ENCODE peak calls at places on chromosome 1, in ten cellular contexts. Q is suprapubic skin; W is cardiac fibroblast; A is Calu3; U is PC-9; S is H1; G is gastrocnemius medialis; T is Panc1; V is CD8-positive, alpha-beta T cell; K is breast epithelium. J is an unnamed sample.

GRCh38 chr1:19035356-19036048 is 79.0 kb upstream of the IFFO2 start:
- DNase-seq in Q (peak; percentile 24), W (no peak), A (no peak), U (no peak), S (no peak), G (no peak), T (no peak), V (no peak), K (no peak), J (no peak)

GRCh38 chr1:227532019-227532619 is 31.2 kb upstream of the ZNF678 start:
- DNase-seq in Q (no peak), W (no peak), A (no peak), U (peak; percentile 50), S (no peak), G (no peak), T (no peak), V (no peak), K (no peak), J (no peak)

GRCh38 chr1:3101127-3101939 is 32.3 kb downstream of the PRDM16 start:
- DNase-seq in Q (no peak), W (no peak), A (no peak), U (no peak), S (no peak), G (no peak), T (no peak), V (no peak), K (no peak), J (no peak)

GRCh38 chr1:229913491-229913890 is 153.5 kb upstream of the GALNT2 start:
- DNase-seq in Q (no peak), W (no peak), A (no peak), U (no peak), S (no peak), G (no peak), T (no peak), V (no peak), K (no peak), J (no peak)

GRCh38 chr1:218164930-218165686 is 120.0 kb upstream of the RRP15 start:
- DNase-seq in Q (peak; percentile 77), W (peak; percentile 1), A (peak; percentile 24), U (no peak), S (peak; percentile 84), G (no peak), T (no peak), V (no peak), K (no peak), J (peak; percentile 35)

GRCh38 chr1:111199881-111200801 is at the start of gene DENND2D:
- DNase-seq in Q (no peak), W (no peak), A (peak; percentile 54), U (peak; percentile 73), S (no peak), G (peak; percentile 44), T (no peak), V (no peak), K (peak; percentile 72), J (no peak)

GRCh38 chr1:218476385-218476784 is 131.2 kb downstream of the TGFB2 start:
- DNase-seq in Q (no peak), W (peak; percentile 60), A (no peak), U (peak; percentile 83), S (no peak), G (no peak), T (peak; percentile 80), V (no peak), K (no peak), J (no peak)

GRCh38 chr1:119453021-119453420 is 38.1 kb downstream of the HSD3B2 start:
- DNase-seq in Q (no peak), W (peak; percentile 58), A (no peak), U (peak; percentile 93), S (no peak), G (no peak), T (no peak), V (no peak), K (no peak), J (no peak)

GRCh38 chr1:232899278-232899677 is 51.1 kb upstream of the NTPCR start:
- DNase-seq in Q (no peak), W (no peak), A (no peak), U (no peak), S (no peak), G (no peak), T (no peak), V (no peak), K (no peak), J (no peak)

GRCh38 chr1:110177775-110178174 is 27.5 kb downstream of the SLC6A17 start:
- DNase-seq in Q (no peak), W (no peak), A (no peak), U (no peak), S (no peak), G (no peak), T (no peak), V (no peak), K (no peak), J (no peak)

GRCh38 chr1:31703431-31704260 is at the start of gene COL16A1:
- DNase-seq in Q (peak; percentile 90), W (peak; percentile 68), A (no peak), U (no peak), S (peak; percentile 83), G (peak; percentile 40), T (no peak), V (no peak), K (peak; percentile 59), J (no peak)

GRCh38 chr1:19073311-19074186 is 117.1 kb upstream of the IFFO2 start:
- DNase-seq in Q (no peak), W (no peak), A (no peak), U (no peak), S (no peak), G (peak; percentile 61), T (no peak), V (no peak), K (peak; percentile 69), J (no peak)

GRCh38 chr1:164728719-164729118 is 169.7 kb downstream of the PBX1 start:
- DNase-seq in Q (no peak), W (peak; percentile 42), A (no peak), U (no peak), S (no peak), G (no peak), T (no peak), V (no peak), K (no peak), J (no peak)

GRCh38 chr1:151545542-151545941 is 5.4 kb downstream of the TUFT1 start:
- DNase-seq in Q (no peak), W (no peak), A (no peak), U (peak; percentile 52), S (no peak), G (no peak), T (no peak), V (no peak), K (no peak), J (no peak)

GRCh38 chr1:219681876-219682275 is 69.0 kb upstream of the ZC3H11B start:
- DNase-seq in Q (no peak), W (no peak), A (no peak), U (no peak), S (no peak), G (no peak), T (no peak), V (no peak), K (no peak), J (no peak)

GRCh38 chr1:25037174-25038074 is 107.3 kb upstream of the RUNX3 start:
- DNase-seq in Q (no peak), W (peak; percentile 25), A (peak; percentile 47), U (no peak), S (peak; percentile 82), G (no peak), T (peak; percentile 13), V (no peak), K (no peak), J (peak; percentile 47)

GRCh38 chr1:25038699-25039098 is 108.6 kb upstream of the RUNX3 start:
- DNase-seq in Q (no peak), W (no peak), A (no peak), U (no peak), S (no peak), G (no peak), T (no peak), V (no peak), K (no peak), J (no peak)

GRCh38 chr1:25041869-25042268 is 111.8 kb upstream of the RUNX3 start:
- DNase-seq in Q (no peak), W (no peak), A (no peak), U (no peak), S (no peak), G (no peak), T (no peak), V (no peak), K (no peak), J (no peak)

GRCh38 chr1:25040122-25040685 is 110.1 kb upstream of the RUNX3 start:
- DNase-seq in Q (no peak), W (no peak), A (no peak), U (no peak), S (no peak), G (no peak), T (no peak), V (no peak), K (no peak), J (no peak)

GRCh38 chr1:25039229-25039628 is 109.2 kb upstream of the RUNX3 start:
- DNase-seq in Q (no peak), W (no peak), A (no peak), U (no peak), S (no peak), G (no peak), T (no peak), V (no peak), K (no peak), J (no peak)
- TF ChIP-seq CTCF in Q (no peak), W (no peak), A (no peak), U (peak; percentile 20), S (no peak), G (no peak), T (no peak), V (no peak), K (no peak), J (peak; percentile 33)

GRCh38 chr1:205317311-205317917 is 4.1 kb downstream of the NUAK2 start:
- DNase-seq in Q (no peak), W (peak; percentile 59), A (peak; percentile 93), U (peak; percentile 76), S (no peak), G (peak; percentile 83), T (no peak), V (no peak), K (peak; percentile 92), J (no peak)
- TF ChIP-seq CTCF in Q (no peak), W (no peak), A (no peak), U (no peak), S (no peak), G (no peak), T (no peak), V (no peak), K (no peak), J (no peak)

DNA sequence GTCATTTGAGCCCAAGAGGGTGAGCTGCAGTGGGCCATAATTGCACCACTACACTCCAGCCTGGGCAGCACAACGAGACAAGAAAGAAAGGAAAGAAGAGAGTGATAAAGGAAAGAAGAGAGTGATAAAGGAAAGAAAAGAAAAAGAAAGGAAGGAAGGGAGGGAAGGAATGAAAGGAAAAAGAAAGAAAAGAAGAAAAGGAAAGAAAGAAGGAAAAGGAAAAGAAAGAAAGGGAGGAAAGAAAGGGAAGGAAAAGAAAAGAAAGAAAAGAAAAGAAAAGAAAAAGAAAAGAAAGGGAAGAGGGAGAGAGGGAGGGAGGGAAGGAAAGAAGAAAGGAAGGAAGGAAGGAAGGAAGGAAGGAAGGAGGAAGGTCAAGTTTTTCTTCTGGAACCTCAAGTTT is 17.5 kb downstream of the TRIT1 start:
- DNase-seq in Q (no peak), W (no peak), A (no peak), U (no peak), S (no peak), G (no peak), T (no peak), V (no peak), K (no peak), J (no peak)
- TF ChIP-seq CTCF in Q (no peak), W (no peak), A (no peak), U (no peak), S (no peak), G (no peak), T (no peak), V (no peak), K (no peak), J (no peak)

GRCh38 chr1:181497870-181498269 is 14.6 kb downstream of the CACNA1E start:
- DNase-seq in Q (no peak), W (no peak), A (no peak), U (no peak), S (no peak), G (no peak), T (no peak), V (no peak), K (no peak), J (no peak)
- TF ChIP-seq CTCF in Q (no peak), W (no peak), A (no peak), U (no peak), S (no peak), G (no peak), T (peak; percentile 20), V (no peak), K (no peak), J (no peak)